ENCODE peak calls at places on chromosome 21, in five cellular contexts. I is IMR-90, E is spleen, J is uterus, W is heart left ventricle. N is an unnamed sample. For H3K4me1 and H3K27me3, the result is how much of the 10 kb centered on the place peaks cover.

GRCh38 chr21:17463441-17463840 is 49.4 kb upstream of the CXADR start:
- DNase-seq in I (peak), E (no peak), J (peak), W (no peak), N (no peak)

GRCh38 chr21:36087362-36088138 is 17.7 kb downstream of the CBR1 start:
- DNase-seq in I (peak), E (no peak), J (no peak), W (no peak), N (no peak)

GRCh38 chr21:25898671-25899070 is 163.9 kb downstream of the GABPA start:
- DNase-seq in I (no peak), E (no peak), J (no peak), W (no peak), N (no peak)

GRCh38 chr21:45669382-45669781 is 25.9 kb downstream of the PCBP3 start:
- DNase-seq in I (no peak), E (no peak), J (no peak), W (no peak), N (no peak)

GRCh38 chr21:17732306-17732705 is 86.8 kb downstream of the C21orf91 start:
- DNase-seq in I (peak), E (no peak), J (no peak), W (no peak), N (no peak)

GRCh38 chr21:45374826-45375455 is 30.0 kb upstream of the COL18A1 start:
- DNase-seq in I (no peak), E (peak), J (no peak), W (no peak), N (no peak)

GRCh38 chr21:33682992-33683627 is 40.8 kb downstream of the ITSN1 start:
- DNase-seq in I (peak), E (no peak), J (no peak), W (no peak), N (no peak)

GRCh38 chr21:26842976-26843911 is 2.0 kb downstream of the ADAMTS1 start:
- DNase-seq in I (peak), E (peak), J (peak), W (peak), N (peak)

GRCh38 chr21:42332557-42332956 is 17.3 kb upstream of the TFF3 start:
- DNase-seq in I (no peak), E (peak), J (peak), W (no peak), N (no peak)

GRCh38 chr21:32562426-32562825 is 22.9 kb downstream of the TCP10L start:
- DNase-seq in I (peak), E (no peak), J (peak), W (peak), N (peak)

GRCh38 chr21:29196021-29196663 is 65.7 kb downstream of the MAP3K7CL start:
- DNase-seq in I (peak), E (no peak), J (peak), W (peak), N (no peak)

GRCh38 chr21:39568380-39568779 is 44.4 kb upstream of the B3GALT5 start:
- DNase-seq in I (no peak), E (no peak), J (no peak), W (no peak), N (peak)

GRCh38 chr21:27248791-27249190 is 281.9 kb upstream of the ADAMTS5 start:
- DNase-seq in I (peak), E (no peak), J (no peak), W (no peak), N (no peak)

GRCh38 chr21:21200103-21200938 is 202.1 kb downstream of the NCAM2 start:
- DNase-seq in I (peak), E (no peak), J (peak), W (peak), N (no peak)

GRCh38 chr21:32330784-32331311 is 32.2 kb downstream of the MRAP start:
- DNase-seq in I (no peak), E (no peak), J (no peak), W (no peak), N (no peak)

GRCh38 chr21:25568230-25568629 is 39.1 kb downstream of the MRPL39 start:
- DNase-seq in I (peak), E (peak), J (peak), W (peak), N (peak)

GRCh38 chr21:37574316-37574715 is 207.7 kb downstream of the DYRK1A start:
- DNase-seq in I (no peak), E (no peak), J (no peak), W (no peak), N (no peak)

GRCh38 chr21:17554619-17555472 is 42.0 kb downstream of the CXADR start:
- DNase-seq in I (peak), E (no peak), J (no peak), W (no peak), N (no peak)

GRCh38 chr21:30646904-30647303 is 4.2 kb downstream of the KRTAP20-3 start:
- DNase-seq in I (no peak), E (no peak), J (no peak), W (no peak), N (no peak)

GRCh38 chr21:30126575-30126974 is 40.0 kb downstream of the CLDN17 start:
- DNase-seq in I (no peak), E (no peak), J (no peak), W (no peak), N (no peak)

GRCh38 chr21:45877821-45878469 is 103.6 kb upstream of the COL6A1 start:
- DNase-seq in I (no peak), E (peak), J (no peak), W (no peak), N (no peak)

GRCh38 chr21:32348604-32349332 is 44.0 kb downstream of the URB1 start:
- DNase-seq in I (no peak), E (no peak), J (no peak), W (no peak), N (no peak)

GRCh38 chr21:37005548-37006242 is 807 bp upstream of the RIPPLY3 start:
- DNase-seq in I (no peak), E (no peak), J (no peak), W (no peak), N (no peak)

GRCh38 chr21:36635991-36636390 is 62.9 kb upstream of the SIM2 start:
- DNase-seq in I (no peak), E (no peak), J (no peak), W (no peak), N (no peak)

GRCh38 chr21:36419996-36420395 is 34.8 kb downstream of the CHAF1B start:
- DNase-seq in I (peak), E (peak), J (peak), W (peak), N (peak)

GRCh38 chr21:17513214-17514123 is 626 bp downstream of the CXADR start:
- DNase-seq in I (no peak), E (peak), J (peak), W (peak), N (peak)

GRCh38 chr21:45403825-45404725 is 890 bp upstream of the COL18A1 start:
- DNase-seq in I (peak), E (peak), J (peak), W (peak), N (peak)

GRCh38 chr21:37220433-37220980 is 46.6 kb downstream of the VPS26C start:
- DNase-seq in I (peak), E (no peak), J (no peak), W (no peak), N (no peak)

GRCh38 chr21:16473965-16474364 is 744.2 kb downstream of the USP25 start:
- DNase-seq in I (peak), E (no peak), J (no peak), W (no peak), N (peak)

GRCh38 chr21:38770660-38771059 is 35.1 kb upstream of the ETS2 start:
- DNase-seq in I (no peak), E (no peak), J (no peak), W (no peak), N (no peak)

GRCh38 chr21:37450385-37451044 is 83.9 kb downstream of the DYRK1A start:
- DNase-seq in I (peak), E (no peak), J (no peak), W (no peak), N (no peak)

GRCh38 chr21:25461730-25462129 is 145.6 kb downstream of the MRPL39 start:
- DNase-seq in I (peak), E (no peak), J (no peak), W (no peak), N (no peak)

GRCh38 chr21:22961248-22961647 is 1963.0 kb downstream of the NCAM2 start:
- DNase-seq in I (no peak), E (no peak), J (no peak), W (no peak), N (no peak)

GRCh38 chr21:16457498-16457897 is 727.7 kb downstream of the USP25 start:
- DNase-seq in I (no peak), E (no peak), J (no peak), W (no peak), N (no peak)

GRCh38 chr21:17428980-17429379 is 83.9 kb upstream of the CXADR start:
- DNase-seq in I (no peak), E (no peak), J (no peak), W (no peak), N (no peak)

GRCh38 chr21:44300262-44300959 is 558 bp downstream of the PFKL start:
- DNase-seq in I (peak), E (peak), J (peak), W (peak), N (peak)
- TF ChIP-seq POLR2A in I (peak), E (no peak), J (peak), W (no peak), N (peak)

DNA sequence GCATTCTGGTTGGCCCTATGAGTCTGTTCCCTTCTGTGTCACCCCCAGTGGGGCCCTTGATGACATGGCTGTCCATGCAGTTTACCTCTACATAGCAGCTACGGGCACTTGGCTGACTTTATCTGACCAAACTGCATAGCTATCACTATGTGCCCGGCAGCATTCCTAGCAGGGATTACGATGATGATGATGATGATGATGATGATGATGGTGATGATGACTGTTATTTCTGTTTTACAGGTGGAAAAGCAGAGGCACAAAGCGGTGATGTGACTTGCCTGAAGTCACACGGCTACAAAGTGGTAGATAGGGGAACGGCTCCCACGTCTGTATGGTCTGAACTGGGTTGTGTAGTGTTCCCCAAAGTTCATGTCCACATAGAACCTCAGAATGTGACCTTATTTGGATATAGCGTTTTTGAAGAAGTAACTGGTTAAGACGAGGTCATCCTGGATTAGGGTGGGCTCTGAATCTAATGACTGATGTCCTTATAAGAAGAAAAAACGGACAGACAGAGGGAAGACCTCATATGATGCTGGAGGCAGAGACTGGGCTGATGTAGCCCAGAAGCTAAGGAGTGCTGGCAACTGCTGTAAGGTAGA is 57.6 kb downstream of the RUNX1 start:
- DNase-seq in I (no peak), E (no peak), J (no peak), W (no peak), N (no peak)
- H3K4me1 ChIP-seq in I (under half), E (half or more), J (under half), W (under half), N (under half)

GRCh38 chr21:15190412-15190811 is 125.6 kb upstream of the NRIP1 start:
- DNase-seq in I (no peak), E (no peak), J (no peak), W (no peak), N (no peak)

GRCh38 chr21:15193937-15194336 is 129.1 kb upstream of the NRIP1 start:
- DNase-seq in I (no peak), E (no peak), J (no peak), W (no peak), N (no peak)

GRCh38 chr21:15190837-15191236 is 126.0 kb upstream of the NRIP1 start:
- DNase-seq in I (no peak), E (no peak), J (no peak), W (no peak), N (no peak)

GRCh38 chr21:15192243-15192642 is 127.4 kb upstream of the NRIP1 start:
- DNase-seq in I (no peak), E (no peak), J (peak), W (no peak), N (no peak)

GRCh38 chr21:15191342-15191741 is 126.5 kb upstream of the NRIP1 start:
- DNase-seq in I (no peak), E (no peak), J (no peak), W (no peak), N (no peak)
- H3K27me3 ChIP-seq in I (under half), E (under half), J (under half), W (under half), N (under half)

DNA sequence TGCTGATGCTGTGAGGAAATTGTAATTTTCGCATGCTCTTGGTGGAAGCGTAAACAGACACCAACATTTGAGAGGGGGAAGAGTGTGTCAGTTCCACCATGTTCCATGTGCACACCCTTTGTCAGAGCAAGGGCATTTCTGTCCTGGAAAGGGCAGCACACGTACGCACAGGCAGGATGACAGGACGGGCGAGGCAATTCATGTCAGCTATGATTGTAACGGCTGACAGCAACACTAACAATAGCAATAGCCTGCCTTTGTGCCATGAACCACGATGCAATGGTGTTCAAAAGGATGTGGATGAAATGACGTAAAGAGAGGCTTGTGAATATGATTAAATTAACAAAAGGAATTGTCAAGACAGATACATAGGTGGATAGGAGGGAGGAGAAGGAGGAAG is 58.8 kb upstream of the BACE2 start:
- DNase-seq in I (no peak), E (no peak), J (no peak), W (no peak), N (no peak)
- TF ChIP-seq POLR2A in I (no peak), E (no peak), J (no peak), W (no peak), N (no peak)

GRCh38 chr21:15422761-15423160 is 307.0 kb upstream of the USP25 start:
- DNase-seq in I (peak), E (no peak), J (no peak), W (no peak), N (no peak)

GRCh38 chr21:15425049-15425448 is 304.7 kb upstream of the USP25 start:
- DNase-seq in I (no peak), E (no peak), J (no peak), W (no peak), N (no peak)

GRCh38 chr21:15421521-15421920 is 308.3 kb upstream of the USP25 start:
- DNase-seq in I (no peak), E (no peak), J (no peak), W (no peak), N (no peak)

GRCh38 chr21:15421947-15422346 is 307.8 kb upstream of the USP25 start:
- DNase-seq in I (no peak), E (no peak), J (no peak), W (no peak), N (no peak)

GRCh38 chr21:15423676-15424445 is 305.9 kb upstream of the USP25 start:
- DNase-seq in I (no peak), E (no peak), J (no peak), W (no peak), N (no peak)
- H3K4me1 ChIP-seq in I (under half), E (under half), J (under half), W (under half), N (under half)